ENCODE peak calls at places on chromosomes 11 and 22, in five cellular contexts. O is cardiac muscle cell, I is Calu3, Q is AG04450, M is hepatocyte. H is an unnamed sample.

GRCh38 chr22:21797444-21798221 is 62.0 kb upstream of the YPEL1 start:
- DNase-seq in O (peak; percentile 54), I (no peak), Q (no peak), M (no peak), H (no peak)

GRCh38 chr11:112524808-112525207 is 264.1 kb upstream of the PLET1 start:
- DNase-seq in O (no peak), I (no peak), Q (no peak), M (no peak), H (no peak)

GRCh38 chr11:76335827-76336226 is 45.1 kb downstream of the THAP12 start:
- DNase-seq in O (no peak), I (no peak), Q (no peak), M (no peak), H (no peak)

GRCh38 chr11:27396259-27396839 is 33.3 kb upstream of the CCDC34 start:
- DNase-seq in O (no peak), I (no peak), Q (no peak), M (no peak), H (no peak)

GRCh38 chr11:63985812-63986155 is 454 bp upstream of the OTUB1 start:
- DNase-seq in O (no peak), I (peak; percentile 37), Q (no peak), M (no peak), H (no peak)

GRCh38 chr22:37061611-37062365 is 10.2 kb downstream of the KCTD17 start:
- DNase-seq in O (no peak), I (no peak), Q (no peak), M (no peak), H (no peak)

GRCh38 chr11:119029340-119030028 is 1.2 kb downstream of the SLC37A4 start:
- DNase-seq in O (no peak), I (peak; percentile 61), Q (no peak), M (peak; percentile 89), H (no peak)

GRCh38 chr11:87463486-87464102 is 425.9 kb downstream of the TMEM135 start:
- DNase-seq in O (peak; percentile 60), I (peak; percentile 12), Q (no peak), M (peak; percentile 47), H (no peak)

GRCh38 chr11:32893091-32893946 is 708 bp downstream of the QSER1 start:
- DNase-seq in O (peak; percentile 82), I (peak; percentile 70), Q (no peak), M (peak; percentile 86), H (peak; percentile 82)

GRCh38 chr22:35914665-35915476 is 113.8 kb downstream of the RBFOX2 start:
- DNase-seq in O (peak; percentile 92), I (peak; percentile 78), Q (peak; percentile 75), M (peak; percentile 90), H (peak; percentile 55)

GRCh38 chr11:83521647-83522596 is 235.8 kb upstream of the CCDC90B start:
- DNase-seq in O (peak; percentile 18), I (no peak), Q (no peak), M (peak; percentile 31), H (peak; percentile 7)

GRCh38 chr22:20205464-20205963 is 54.7 kb upstream of the CCDC188 start:
- DNase-seq in O (no peak), I (no peak), Q (no peak), M (no peak), H (no peak)

GRCh38 chr22:42281284-42281683 is 10.8 kb upstream of the TCF20 start:
- DNase-seq in O (no peak), I (no peak), Q (no peak), M (no peak), H (no peak)

GRCh38 chr22:34812631-34813030 is 253.3 kb upstream of the ISX start:
- DNase-seq in O (no peak), I (no peak), Q (no peak), M (peak; percentile 34), H (no peak)

GRCh38 chr11:72058416-72059034 is 21.8 kb downstream of the NUMA1 start:
- DNase-seq in O (no peak), I (no peak), Q (peak; percentile 59), M (no peak), H (no peak)

GRCh38 chr11:72364754-72365153 is 69.6 kb downstream of the CLPB start:
- DNase-seq in O (no peak), I (no peak), Q (no peak), M (no peak), H (no peak)

GRCh38 chr11:13465909-13466371 is 2.9 kb upstream of the BTBD10 start:
- DNase-seq in O (peak; percentile 30), I (peak; percentile 14), Q (no peak), M (peak; percentile 38), H (no peak)

GRCh38 chr22:25488244-25489020 is 76.0 kb upstream of the GRK3 start:
- DNase-seq in O (peak; percentile 79), I (peak; percentile 86), Q (no peak), M (peak; percentile 52), H (no peak)

GRCh38 chr11:127862406-127862805 is 725.0 kb downstream of the ETS1 start:
- DNase-seq in O (no peak), I (no peak), Q (no peak), M (no peak), H (no peak)

GRCh38 chr11:61860054-61860903 is 31.1 kb downstream of the FADS3 start:
- DNase-seq in O (no peak), I (peak; percentile 22), Q (no peak), M (no peak), H (no peak)

GRCh38 chr22:42222140-42222539 is 48.3 kb downstream of the TCF20 start:
- DNase-seq in O (no peak), I (no peak), Q (no peak), M (no peak), H (no peak)

GRCh38 chr11:114078423-114078822 is 18.9 kb downstream of the ZBTB16 start:
- DNase-seq in O (no peak), I (no peak), Q (no peak), M (peak; percentile 66), H (no peak)

GRCh38 chr11:10488121-10488580 is 33.1 kb downstream of the AMPD3 start:
- DNase-seq in O (no peak), I (peak; percentile 64), Q (no peak), M (no peak), H (no peak)

GRCh38 chr22:46951973-46952372 is 189.5 kb downstream of the TBC1D22A start:
- DNase-seq in O (no peak), I (no peak), Q (no peak), M (no peak), H (no peak)

GRCh38 chr22:35307372-35307771 is 7.7 kb downstream of the TOM1 start:
- DNase-seq in O (no peak), I (no peak), Q (no peak), M (no peak), H (no peak)

GRCh38 chr11:113675565-113675964 is 30.5 kb downstream of the TMPRSS5 start:
- DNase-seq in O (no peak), I (no peak), Q (no peak), M (no peak), H (no peak)

GRCh38 chr22:28112548-28113043 is 193.5 kb upstream of the PITPNB start:
- DNase-seq in O (peak; percentile 68), I (peak; percentile 32), Q (no peak), M (peak; percentile 46), H (peak; percentile 16)

GRCh38 chr11:72924568-72925190 is 110.5 kb downstream of the ATG16L2 start:
- DNase-seq in O (no peak), I (no peak), Q (no peak), M (no peak), H (no peak)

GRCh38 chr11:5178046-5178837 is 22.2 kb downstream of the OR51V1 start:
- DNase-seq in O (no peak), I (no peak), Q (no peak), M (no peak), H (no peak)

GRCh38 chr11:27171391-27171790 is 130.8 kb downstream of the BBOX1 start:
- DNase-seq in O (no peak), I (no peak), Q (no peak), M (peak; percentile 40), H (no peak)

GRCh38 chr11:6635082-6635932 is 16.1 kb upstream of the TPP1 start:
- DNase-seq in O (no peak), I (no peak), Q (no peak), M (peak; percentile 51), H (peak; percentile 48)

GRCh38 chr22:21014202-21015050 is 539 bp upstream of the P2RX6 start:
- DNase-seq in O (peak; percentile 98), I (peak; percentile 65), Q (peak; percentile 74), M (peak; percentile 94), H (peak; percentile 88)

DNA sequence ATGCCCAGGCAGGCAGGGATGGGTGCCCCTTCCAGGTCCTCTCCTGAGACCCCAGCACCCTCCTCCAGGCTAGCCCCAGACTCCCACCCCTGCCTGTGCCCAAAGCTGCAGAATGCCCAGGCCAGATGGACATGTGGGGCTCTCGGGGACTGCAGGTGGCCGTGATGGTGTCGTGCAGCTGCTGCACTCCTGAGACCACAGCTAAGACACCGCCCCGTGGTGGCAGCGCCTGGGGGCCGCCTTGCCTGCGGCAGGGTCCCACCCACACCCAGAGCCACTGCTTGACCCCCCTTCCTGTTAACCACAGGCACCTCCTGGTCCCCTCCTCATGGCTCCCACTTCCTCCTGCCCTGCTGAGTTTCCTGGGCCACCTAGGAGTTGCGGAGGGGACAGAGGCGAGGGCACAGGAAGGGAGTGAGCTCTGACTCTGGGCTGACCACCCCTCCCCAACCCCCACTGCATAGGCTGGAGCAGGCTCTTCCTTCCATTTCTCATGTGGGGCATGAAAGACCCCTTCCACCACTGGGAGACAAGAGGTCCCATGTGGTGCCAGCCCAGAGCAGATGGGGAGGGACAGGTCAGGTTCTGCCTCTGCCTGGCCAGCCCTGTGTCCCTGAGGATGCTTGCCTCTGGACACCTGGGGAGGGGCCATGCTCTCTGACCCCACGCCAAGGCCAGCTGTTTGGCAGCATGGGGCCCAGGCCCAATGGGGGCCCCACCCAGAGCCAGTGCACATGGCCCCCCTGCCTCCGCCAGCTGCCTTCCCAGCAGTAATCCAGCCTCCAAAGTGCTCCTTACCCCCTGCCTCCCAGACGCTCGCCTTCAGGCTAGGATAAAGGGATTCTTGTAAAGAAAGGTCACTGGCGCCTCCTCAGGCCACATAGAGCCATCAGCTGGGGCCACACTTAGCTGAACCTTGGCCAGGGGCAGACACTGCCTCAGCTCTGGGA is 29.3 kb downstream of the OSBPL5 start:
- DNase-seq in O (no peak), I (no peak), Q (no peak), M (no peak), H (no peak)
- TF ChIP-seq CTCF in O (no peak), I (no peak), Q (no peak), M (no peak), H (no peak)

GRCh38 chr11:92152245-92152644 is 72.4 kb upstream of the FAT3 start:
- DNase-seq in O (no peak), I (no peak), Q (no peak), M (no peak), H (no peak)
- TF ChIP-seq CTCF in O (no peak), I (no peak), Q (peak; percentile 3), M (no peak), H (no peak)

GRCh38 chr22:38305481-38306448 is 11.5 kb downstream of the CSNK1E start:
- DNase-seq in O (no peak), I (peak; percentile 47), Q (no peak), M (peak; percentile 66), H (no peak)
- TF ChIP-seq CTCF in O (no peak), I (no peak), Q (no peak), M (no peak), H (no peak)

GRCh38 chr11:1570531-1570895 is 1.6 kb downstream of the DUSP8 start:
- DNase-seq in O (no peak), I (no peak), Q (no peak), M (no peak), H (no peak)

GRCh38 chr11:1568451-1568911 is 3.6 kb downstream of the DUSP8 start:
- DNase-seq in O (no peak), I (no peak), Q (no peak), M (no peak), H (peak; percentile 14)

GRCh38 chr11:1569251-1569780 is 2.8 kb downstream of the DUSP8 start:
- DNase-seq in O (no peak), I (no peak), Q (no peak), M (peak; percentile 31), H (no peak)

GRCh38 chr11:1570896-1571759 is 943 bp downstream of the DUSP8 start:
- DNase-seq in O (no peak), I (peak; percentile 28), Q (no peak), M (peak; percentile 70), H (peak; percentile 13)

GRCh38 chr11:1570001-1570453 is 2.0 kb downstream of the DUSP8 start:
- DNase-seq in O (no peak), I (no peak), Q (no peak), M (peak; percentile 59), H (peak; percentile 6)
- TF ChIP-seq CTCF in O (no peak), I (no peak), Q (no peak), M (no peak), H (no peak)

H was measured in endothelial cell.